ENCODE peak calls at places on chromosomes 1 and 21, in ten cellular contexts. B is ovary; A is NCI-H1436; L is HEK293T; W is tibial artery; M is B cell; S is stimulated activated CD4-positive, alpha-beta T cell treated with anti-CD3 and anti-CD28 coated beads, Interleukin-15, amount 100 ng/mL, for 1 hour; G is HTR-8/SVneo; H is stimulated activated CD8-positive, alpha-beta memory T cell treated with anti-CD3 and anti-CD28 coated beads, Interleukin-15, amount 100 ng/mL, for 1 hour; P is A172. N is an unnamed sample.

GRCh38 chr1:211695135-211695816 is 19.9 kb upstream of the NEK2 start:
- DNase-seq in B (no peak), A (no peak), L (no peak), W (no peak), M (peak; percentile 29), S (no peak), G (no peak), H (no peak), P (peak; percentile 70), N (no peak)

GRCh38 chr1:247360991-247361721 is 29.5 kb upstream of the ZNF496 start:
- DNase-seq in B (peak; percentile 75), A (no peak), L (no peak), W (peak; percentile 49), M (no peak), S (no peak), G (no peak), H (no peak), P (no peak), N (no peak)

GRCh38 chr21:38597436-38597835 is 99.2 kb upstream of the ERG start:
- DNase-seq in B (no peak), A (no peak), L (no peak), W (no peak), M (no peak), S (no peak), G (no peak), H (no peak), P (no peak), N (no peak)

GRCh38 chr1:109280768-109281356 is 2.1 kb downstream of the PSRC1 start:
- DNase-seq in B (no peak), A (no peak), L (no peak), W (no peak), M (no peak), S (no peak), G (no peak), H (no peak), P (no peak), N (no peak)

GRCh38 chr1:44507490-44508396 is 102.7 kb downstream of the RNF220 start:
- DNase-seq in B (no peak), A (no peak), L (no peak), W (no peak), M (no peak), S (no peak), G (no peak), H (no peak), P (no peak), N (no peak)

GRCh38 chr1:52629667-52630066 is 3.3 kb upstream of the SHISAL2A start:
- DNase-seq in B (no peak), A (no peak), L (no peak), W (no peak), M (no peak), S (no peak), G (no peak), H (no peak), P (no peak), N (no peak)

GRCh38 chr1:152886090-152886489 is 8.0 kb downstream of the SMCP start:
- DNase-seq in B (no peak), A (no peak), L (no peak), W (no peak), M (no peak), S (no peak), G (no peak), H (no peak), P (no peak), N (no peak)

GRCh38 chr1:161738627-161739287 is 10.8 kb upstream of the DUSP12 start:
- DNase-seq in B (no peak), A (no peak), L (peak; percentile 44), W (peak; percentile 36), M (peak; percentile 67), S (peak; percentile 19), G (peak; percentile 34), H (peak; percentile 16), P (peak; percentile 81), N (no peak)

GRCh38 chr1:11952455-11953109 is 18.1 kb downstream of the PLOD1 start:
- DNase-seq in B (no peak), A (no peak), L (no peak), W (no peak), M (no peak), S (no peak), G (no peak), H (no peak), P (no peak), N (no peak)

GRCh38 chr1:240004086-240004749 is 87.5 kb upstream of the FMN2 start:
- DNase-seq in B (no peak), A (no peak), L (peak; percentile 75), W (no peak), M (peak; percentile 12), S (no peak), G (peak; percentile 53), H (no peak), P (peak; percentile 51), N (no peak)

GRCh38 chr1:40903106-40903505 is 40.9 kb upstream of the CITED4 start:
- DNase-seq in B (no peak), A (no peak), L (no peak), W (no peak), M (no peak), S (no peak), G (no peak), H (no peak), P (no peak), N (no peak)

GRCh38 chr1:23693599-23693998 is 2.0 kb downstream of the RPL11 start:
- DNase-seq in B (no peak), A (no peak), L (no peak), W (no peak), M (no peak), S (no peak), G (no peak), H (no peak), P (no peak), N (no peak)

GRCh38 chr1:80534606-80535360 is 1266.0 kb upstream of the ADGRL2 start:
- DNase-seq in B (no peak), A (no peak), L (peak; percentile 27), W (no peak), M (no peak), S (no peak), G (no peak), H (no peak), P (peak; percentile 2), N (no peak)

GRCh38 chr1:21278208-21278861 is 11.9 kb downstream of the ECE1 start:
- DNase-seq in B (peak; percentile 70), A (no peak), L (no peak), W (peak; percentile 65), M (no peak), S (no peak), G (no peak), H (no peak), P (no peak), N (no peak)

GRCh38 chr1:109986054-109986444 is 1.5 kb downstream of the AHCYL1 start:
- DNase-seq in B (no peak), A (no peak), L (no peak), W (no peak), M (no peak), S (no peak), G (no peak), H (no peak), P (no peak), N (no peak)

GRCh38 chr1:158003409-158003805 is 10.0 kb downstream of the KIRREL1 start:
- DNase-seq in B (no peak), A (no peak), L (no peak), W (no peak), M (no peak), S (no peak), G (no peak), H (no peak), P (no peak), N (no peak)

GRCh38 chr1:24961961-24962861 is 32.1 kb upstream of the RUNX3 start:
- DNase-seq in B (no peak), A (no peak), L (no peak), W (no peak), M (no peak), S (no peak), G (no peak), H (no peak), P (no peak), N (no peak)

GRCh38 chr1:242184955-242185354 is 186.1 kb upstream of the MAP1LC3C start:
- DNase-seq in B (no peak), A (no peak), L (no peak), W (no peak), M (no peak), S (no peak), G (no peak), H (no peak), P (no peak), N (no peak)

GRCh38 chr1:15683411-15684039 is 595 bp upstream of the PLEKHM2 start:
- DNase-seq in B (no peak), A (no peak), L (no peak), W (no peak), M (peak; percentile 32), S (no peak), G (no peak), H (no peak), P (no peak), N (no peak)

GRCh38 chr1:201170533-201171062 is 16.3 kb upstream of the TMEM9 start:
- DNase-seq in B (peak; percentile 95), A (peak; percentile 97), L (peak; percentile 97), W (peak; percentile 95), M (peak; percentile 81), S (peak; percentile 27), G (peak; percentile 99), H (peak; percentile 38), P (peak; percentile 93), N (peak; percentile 95)

GRCh38 chr21:33968082-33968997 is 52.7 kb upstream of the ATP5PO start:
- DNase-seq in B (no peak), A (no peak), L (peak; percentile 53), W (no peak), M (peak; percentile 27), S (no peak), G (peak; percentile 49), H (no peak), P (peak; percentile 80), N (no peak)

GRCh38 chr1:30888391-30888790 is 20.2 kb downstream of the SDC3 start:
- DNase-seq in B (peak; percentile 74), A (no peak), L (no peak), W (peak; percentile 64), M (no peak), S (no peak), G (no peak), H (no peak), P (peak; percentile 27), N (no peak)

GRCh38 chr1:230152999-230153398 is 86.0 kb downstream of the GALNT2 start:
- DNase-seq in B (no peak), A (no peak), L (no peak), W (no peak), M (no peak), S (no peak), G (no peak), H (no peak), P (no peak), N (no peak)

GRCh38 chr1:108816049-108816882 is 40.6 kb downstream of the AKNAD1 start:
- DNase-seq in B (peak; percentile 86), A (no peak), L (peak; percentile 60), W (peak; percentile 77), M (no peak), S (no peak), G (peak; percentile 63), H (no peak), P (peak; percentile 84), N (no peak)

GRCh38 chr1:155256101-155256852 is 994 bp upstream of the ENTREP3 start:
- DNase-seq in B (no peak), A (no peak), L (no peak), W (no peak), M (no peak), S (no peak), G (no peak), H (no peak), P (no peak), N (no peak)

GRCh38 chr1:184118051-184118450 is 66.5 kb downstream of the TSEN15 start:
- DNase-seq in B (no peak), A (no peak), L (no peak), W (no peak), M (no peak), S (no peak), G (peak; percentile 82), H (no peak), P (peak; percentile 87), N (no peak)

GRCh38 chr1:179809506-179810366 is 66.6 kb downstream of the FAM163A start:
- DNase-seq in B (peak; percentile 62), A (peak; percentile 73), L (peak; percentile 85), W (no peak), M (peak; percentile 79), S (peak; percentile 42), G (peak; percentile 78), H (peak; percentile 29), P (peak; percentile 81), N (peak; percentile 53)

GRCh38 chr1:21126324-21126723 is 50.4 kb downstream of the EIF4G3 start:
- DNase-seq in B (no peak), A (no peak), L (no peak), W (no peak), M (no peak), S (no peak), G (no peak), H (no peak), P (no peak), N (no peak)

N was measured in NCI-H1048.